ENCODE peak calls at places on chromosome 11, in four cellular contexts. L is PC-3, E is heart right ventricle, V is cardiac fibroblast. A is an unnamed sample.
A peak's percentile ranks its signal among the peaks of the same experiment; 100 is the strongest.

GRCh38 chr11:74570266-74571061 is 21.9 kb upstream of the POLD3 start:
- DNase-seq in L (peak; percentile 85), E (no peak), V (peak; percentile 75), A (no peak)

GRCh38 chr11:74989269-74989655 is 529 bp downstream of the NEU3 start:
- DNase-seq in L (peak; percentile 32), E (no peak), V (peak; percentile 29), A (no peak)

GRCh38 chr11:987671-988070 is 48.8 kb downstream of the MUC6 start:
- DNase-seq in L (no peak), E (no peak), V (no peak), A (no peak)

GRCh38 chr11:48001438-48002021 is 21.2 kb downstream of the PTPRJ start:
- DNase-seq in L (no peak), E (no peak), V (peak; percentile 75), A (peak; percentile 33)

GRCh38 chr11:47413908-47414684 is 5.7 kb downstream of the SLC39A13 start:
- DNase-seq in L (no peak), E (no peak), V (peak; percentile 76), A (no peak)

GRCh38 chr11:70509476-70509875 is 111.1 kb downstream of the CTTN start:
- DNase-seq in L (no peak), E (no peak), V (no peak), A (no peak)

GRCh38 chr11:1598816-1599215 is 722 bp upstream of the KRTAP5-2 start:
- DNase-seq in L (no peak), E (no peak), V (no peak), A (no peak)

GRCh38 chr11:107858217-107859070 is at the start of gene SLC35F2:
- DNase-seq in L (peak; percentile 96), E (peak; percentile 60), V (peak; percentile 55), A (peak; percentile 24)

GRCh38 chr11:117690484-117691205 is 106.4 kb downstream of the DSCAML1 start:
- DNase-seq in L (no peak), E (no peak), V (no peak), A (no peak)

GRCh38 chr11:64500176-64501013 is 90.6 kb upstream of the SLC22A12 start:
- DNase-seq in L (no peak), E (no peak), V (no peak), A (no peak)

GRCh38 chr11:108222686-108223448 is at the start of gene ATM:
- DNase-seq in L (peak; percentile 100), E (peak; percentile 100), V (peak; percentile 99), A (peak; percentile 99)

GRCh38 chr11:125494601-125494986 is 1.5 kb downstream of the FEZ1 start:
- DNase-seq in L (no peak), E (no peak), V (no peak), A (no peak)

GRCh38 chr11:17476317-17477083 is at the start of gene ABCC8:
- DNase-seq in L (no peak), E (no peak), V (no peak), A (no peak)
- TF ChIP-seq CTCF in L (no peak), E (no peak), V (no peak), A (no peak)

GRCh38 chr11:94706211-94706610 is 61.9 kb upstream of the AMOTL1 start:
- DNase-seq in L (peak; percentile 74), E (no peak), V (no peak), A (peak; percentile 65)
- H3K4me3 ChIP-seq in L (peak overlapping the region; percentile 3), E (peak overlapping the region; percentile 27), V (no peak overlapping the region), A (no peak overlapping the region)

DNA sequence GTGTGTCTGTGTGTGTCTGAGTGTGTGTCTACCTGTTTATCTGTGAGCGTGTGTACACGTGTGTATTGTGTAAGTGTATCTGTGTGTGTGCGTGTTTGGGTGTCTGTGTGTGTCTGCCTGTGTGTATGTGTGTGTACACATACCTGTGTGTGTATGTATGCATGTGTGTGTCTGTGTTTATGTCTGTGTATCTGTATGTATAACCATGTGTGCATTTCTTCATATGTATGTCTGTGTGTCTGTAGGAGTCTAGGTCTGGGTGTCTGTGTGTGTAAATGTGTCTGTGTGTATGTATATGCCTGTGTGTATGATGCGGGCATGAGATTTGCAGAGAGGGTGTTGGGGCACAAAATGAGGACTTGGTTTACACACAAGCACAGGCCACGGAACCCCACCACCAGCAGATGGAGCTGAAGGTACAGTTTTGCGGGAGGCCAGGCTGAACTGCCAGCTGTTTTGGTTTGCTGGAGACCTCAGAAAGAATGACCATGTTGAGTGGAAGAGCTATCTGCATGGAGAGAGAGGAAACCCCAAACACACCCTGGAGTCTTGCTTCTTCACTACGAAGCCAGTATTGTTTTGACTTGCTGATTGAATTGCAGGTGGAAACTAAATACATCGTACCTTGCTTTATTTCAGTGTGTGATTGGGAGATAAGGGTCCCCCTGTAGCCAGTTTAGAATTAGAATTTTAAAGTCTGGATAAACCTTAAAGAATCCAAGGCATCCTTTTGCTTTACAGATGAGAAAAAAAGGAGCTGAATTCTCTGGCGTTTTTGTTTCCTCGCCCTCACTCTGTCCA is 497.2 kb downstream of the NTM start:
- DNase-seq in L (peak; percentile 77), E (peak; percentile 62), V (peak; percentile 91), A (peak; percentile 56)
- TF ChIP-seq CTCF in L (peak; percentile 87), E (peak; percentile 63), V (peak; percentile 94), A (peak; percentile 45)

GRCh38 chr11:46341454-46341853 is 5.8 kb upstream of the DGKZ start:
- DNase-seq in L (no peak), E (no peak), V (no peak), A (no peak)
- H3K4me3 ChIP-seq in L (no peak overlapping the region), E (no peak overlapping the region), V (no peak overlapping the region), A (no peak overlapping the region)

GRCh38 chr11:61726775-61727174 is 25.7 kb upstream of the MYRF start:
- DNase-seq in L (no peak), E (no peak), V (no peak), A (no peak)
- TF ChIP-seq CTCF in L (no peak), E (no peak), V (no peak), A (no peak)

DNA sequence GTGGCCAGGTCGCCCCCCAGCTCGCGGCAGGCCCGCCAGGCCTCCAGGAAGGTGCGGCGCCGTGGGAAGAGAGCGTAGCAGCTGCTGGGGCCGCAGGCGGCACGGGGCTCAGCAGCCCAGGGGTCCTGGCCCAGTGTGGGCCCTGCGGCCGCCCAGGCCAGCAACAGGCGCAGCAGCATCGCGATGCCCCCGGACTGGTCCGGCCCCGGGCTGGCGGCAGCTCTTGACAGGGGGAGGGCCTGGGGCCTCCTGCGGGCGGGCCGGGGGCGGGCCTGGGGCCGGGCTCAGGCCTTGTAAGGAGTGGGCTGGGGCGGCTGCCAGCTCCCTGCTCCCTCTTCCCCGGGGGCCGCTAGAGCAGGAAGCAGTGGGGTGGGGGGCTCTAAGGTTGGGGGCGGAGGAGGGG is at the start of gene CD248:
- DNase-seq in L (no peak), E (peak; percentile 89), V (peak; percentile 96), A (no peak)
- H3K4me3 ChIP-seq in L (no peak within 1 kb of the TSS), E (peak within 1 kb of the TSS; percentile 58), V (peak within 1 kb of the TSS; percentile 65), A (peak within 1 kb of the TSS; percentile 77)

GRCh38 chr11:65852508-65853248 is 5.3 kb downstream of the CFL1 start:
- DNase-seq in L (no peak), E (no peak), V (no peak), A (no peak)

GRCh38 chr11:65854871-65855837 is 2.8 kb downstream of the CFL1 start:
- DNase-seq in L (no peak), E (no peak), V (no peak), A (no peak)

GRCh38 chr11:65853249-65853979 is 4.6 kb downstream of the CFL1 start:
- DNase-seq in L (no peak), E (no peak), V (no peak), A (no peak)

GRCh38 chr11:65855927-65856363 is 2.0 kb downstream of the CFL1 start:
- DNase-seq in L (no peak), E (no peak), V (no peak), A (no peak)

GRCh38 chr11:65854161-65854592 is 3.8 kb downstream of the CFL1 start:
- DNase-seq in L (no peak), E (no peak), V (no peak), A (no peak)
- TF ChIP-seq CTCF in L (no peak), E (no peak), V (no peak), A (no peak)

GRCh38 chr11:123054301-123055065 is 7.5 kb downstream of the HSPA8 start:
- DNase-seq in L (peak; percentile 89), E (no peak), V (peak; percentile 81), A (no peak)

GRCh38 chr11:123057604-123058305 is 4.2 kb downstream of the HSPA8 start:
- DNase-seq in L (no peak), E (no peak), V (no peak), A (no peak)

GRCh38 chr11:123052884-123053721 is 8.8 kb downstream of the HSPA8 start:
- DNase-seq in L (no peak), E (no peak), V (no peak), A (no peak)

GRCh38 chr11:123056835-123057491 is 5.0 kb downstream of the HSPA8 start:
- DNase-seq in L (no peak), E (no peak), V (no peak), A (no peak)

DNA sequence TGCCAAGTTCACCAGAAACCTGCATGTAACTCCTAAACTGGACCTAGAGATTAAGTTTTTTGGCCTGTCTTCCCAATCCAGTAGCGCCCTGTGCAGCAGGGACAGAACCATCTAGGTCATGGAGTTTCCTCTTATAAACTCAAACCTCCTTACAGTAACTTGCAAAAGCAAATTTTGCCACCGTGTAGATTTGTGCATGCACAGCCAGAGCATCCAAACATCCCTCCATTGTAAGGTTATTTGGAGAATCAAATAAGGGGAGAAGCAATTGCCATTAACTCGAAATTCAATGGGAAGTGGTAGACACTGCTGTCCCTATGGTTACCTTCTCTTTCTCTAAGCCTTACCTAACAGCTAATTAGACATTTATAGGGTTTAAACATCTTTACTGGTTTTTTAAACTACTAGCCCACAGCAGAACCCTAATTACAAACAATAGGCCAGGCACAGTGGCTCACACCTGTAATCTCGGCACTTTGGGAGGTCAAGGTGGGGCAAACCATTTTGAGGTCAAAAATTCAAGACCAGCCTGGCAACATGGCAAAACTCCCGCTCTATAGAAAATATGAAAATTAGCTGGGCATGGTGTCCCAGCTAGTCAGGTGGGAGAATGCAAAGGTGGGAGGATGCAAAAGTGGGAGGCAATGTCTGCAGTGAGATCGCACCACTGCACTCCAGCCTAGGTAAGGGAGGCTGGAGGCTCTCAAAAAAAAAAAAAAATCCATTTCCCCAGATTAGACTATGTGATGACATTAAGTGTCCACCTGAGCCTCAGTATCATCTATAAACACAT is 6.6 kb downstream of the HSPA8 start:
- DNase-seq in L (no peak), E (no peak), V (no peak), A (no peak)
- H3K4me3 ChIP-seq in L (no peak overlapping the region), E (no peak overlapping the region), V (no peak overlapping the region), A (no peak overlapping the region)

DNA sequence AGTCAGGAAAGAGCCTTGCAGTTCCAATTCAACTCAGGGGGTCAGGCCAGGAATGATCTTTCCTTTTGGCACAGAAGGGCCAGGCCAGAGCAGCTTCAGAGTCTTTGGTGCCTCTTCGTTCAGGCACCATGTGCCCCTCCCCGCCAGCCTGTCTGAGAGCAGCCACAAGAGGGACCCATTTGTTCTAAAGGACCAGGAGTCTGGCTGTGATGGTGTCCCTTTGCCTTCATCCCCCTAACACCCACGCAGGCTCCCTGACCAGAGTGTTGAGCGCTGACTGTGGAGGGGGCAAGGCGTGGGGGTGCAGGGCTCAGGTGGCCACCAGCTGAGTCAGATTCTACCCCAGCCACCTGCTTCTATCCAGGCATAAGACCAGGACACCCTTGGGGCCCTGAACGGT is 156.4 kb downstream of the TTC17 start:
- DNase-seq in L (no peak), E (no peak), V (no peak), A (no peak)
- TF ChIP-seq CTCF in L (peak; percentile 37), E (no peak), V (peak; percentile 26), A (no peak)